ENCODE peak calls at places on chromosomes 3 and 15, in seven cellular contexts. K, M, U, Q, E, O and T are unnamed samples.

GRCh38 chr3:81601707-81602305 is 159.6 kb downstream of the GBE1 start:
- DNase-seq in K (no peak), M (no peak), U (no peak), Q (no peak), E (no peak), O (no peak), T (no peak)

GRCh38 chr15:77457619-77458265 is 37.1 kb downstream of the HMG20A start:
- DNase-seq in K (no peak), M (peak; percentile 56), U (no peak), Q (no peak), E (no peak), O (no peak), T (no peak)

GRCh38 chr3:107201146-107201545 is 176.1 kb upstream of the CCDC54 start:
- DNase-seq in K (no peak), M (no peak), U (no peak), Q (no peak), E (no peak), O (no peak), T (no peak)

GRCh38 chr15:89101302-89102191 is 13.3 kb downstream of the ABHD2 start:
- DNase-seq in K (no peak), M (peak; percentile 94), U (no peak), Q (no peak), E (peak; percentile 87), O (no peak), T (peak; percentile 76)

GRCh38 chr3:123980539-123980938 is 11.4 kb downstream of the ROPN1 start:
- DNase-seq in K (no peak), M (no peak), U (no peak), Q (no peak), E (no peak), O (no peak), T (no peak)

GRCh38 chr3:114496021-114496434 is 202.2 kb downstream of the TIGIT start:
- DNase-seq in K (no peak), M (peak; percentile 92), U (no peak), Q (no peak), E (peak; percentile 11), O (no peak), T (no peak)

GRCh38 chr3:151227438-151228290 is 24.6 kb upstream of the GPR171 start:
- DNase-seq in K (peak; percentile 90), M (peak; percentile 55), U (peak; percentile 32), Q (peak; percentile 72), E (peak; percentile 83), O (peak; percentile 78), T (peak; percentile 72)

GRCh38 chr3:114221165-114221880 is 16.1 kb downstream of the ZNF80 start:
- DNase-seq in K (no peak), M (no peak), U (no peak), Q (no peak), E (no peak), O (no peak), T (no peak)

GRCh38 chr3:162780313-162780712 is 1283.7 kb downstream of the OTOL1 start:
- DNase-seq in K (no peak), M (peak; percentile 26), U (no peak), Q (no peak), E (no peak), O (no peak), T (no peak)

GRCh38 chr3:13345284-13345683 is 74.8 kb downstream of the NUP210 start:
- DNase-seq in K (no peak), M (no peak), U (no peak), Q (no peak), E (no peak), O (no peak), T (no peak)

GRCh38 chr15:39100106-39100505 is 480.8 kb upstream of the THBS1 start:
- DNase-seq in K (no peak), M (no peak), U (no peak), Q (no peak), E (no peak), O (no peak), T (no peak)

GRCh38 chr15:57505056-57505713 is 86.5 kb upstream of the MYZAP start:
- DNase-seq in K (no peak), M (peak; percentile 47), U (no peak), Q (no peak), E (no peak), O (no peak), T (no peak)

GRCh38 chr3:56775931-56776461 is 25.8 kb downstream of the ARHGEF3 start:
- DNase-seq in K (no peak), M (no peak), U (no peak), Q (no peak), E (no peak), O (no peak), T (no peak)

GRCh38 chr3:64685800-64686445 is 1.9 kb downstream of the ADAMTS9 start:
- DNase-seq in K (no peak), M (peak; percentile 87), U (no peak), Q (no peak), E (peak; percentile 93), O (peak; percentile 74), T (peak; percentile 95)

GRCh38 chr3:53712817-53713388 is 133.3 kb downstream of the CHDH start:
- DNase-seq in K (no peak), M (no peak), U (no peak), Q (no peak), E (no peak), O (no peak), T (no peak)

GRCh38 chr3:186772886-186773417 is 10.4 kb upstream of the EIF4A2 start:
- DNase-seq in K (peak; percentile 82), M (peak; percentile 45), U (no peak), Q (peak; percentile 61), E (peak; percentile 71), O (no peak), T (peak; percentile 88)

GRCh38 chr3:11553436-11554235 is 90.1 kb downstream of the VGLL4 start:
- DNase-seq in K (no peak), M (no peak), U (no peak), Q (no peak), E (peak; percentile 37), O (no peak), T (no peak)

GRCh38 chr3:184993394-184993793 is 159.5 kb downstream of the C3orf70 start:
- DNase-seq in K (no peak), M (no peak), U (no peak), Q (no peak), E (no peak), O (no peak), T (no peak)

GRCh38 chr3:65875395-65876027 is 163.2 kb downstream of the MAGI1 start:
- DNase-seq in K (no peak), M (no peak), U (no peak), Q (no peak), E (no peak), O (no peak), T (no peak)

GRCh38 chr3:128416578-128417150 is 50.0 kb downstream of the DNAJB8 start:
- DNase-seq in K (no peak), M (peak; percentile 80), U (no peak), Q (no peak), E (no peak), O (no peak), T (no peak)

GRCh38 chr3:119625451-119626153 is 27.9 kb downstream of the PLA1A start:
- DNase-seq in K (no peak), M (no peak), U (no peak), Q (no peak), E (no peak), O (no peak), T (no peak)

GRCh38 chr3:57910988-57911387 is 97.2 kb upstream of the FLNB start:
- DNase-seq in K (peak; percentile 37), M (peak; percentile 23), U (no peak), Q (no peak), E (peak; percentile 23), O (peak; percentile 55), T (no peak)

GRCh38 chr3:173913397-173913796 is 515.9 kb downstream of the NLGN1 start:
- DNase-seq in K (no peak), M (no peak), U (no peak), Q (no peak), E (no peak), O (no peak), T (no peak)

GRCh38 chr3:143016321-143016972 is 15.1 kb downstream of the U2SURP start:
- DNase-seq in K (peak; percentile 30), M (no peak), U (no peak), Q (no peak), E (no peak), O (no peak), T (no peak)

GRCh38 chr3:122322095-122323075 is 2.7 kb upstream of the CSTA start:
- DNase-seq in K (no peak), M (no peak), U (no peak), Q (no peak), E (no peak), O (no peak), T (no peak)

GRCh38 chr3:100928638-100929428 is 64.4 kb downstream of the ABI3BP start:
- DNase-seq in K (no peak), M (peak; percentile 96), U (no peak), Q (no peak), E (no peak), O (no peak), T (no peak)